ENCODE peak calls at places on chromosome 10, in five cellular contexts. F is AG09309; S is CD8-positive, alpha-beta T cell; V is fibroblast of mammary gland; I is neural progenitor cell. G is an unnamed sample.

GRCh38 chr10:121296856-121297255 is 301.4 kb downstream of the FGFR2 start:
- DNase-seq in S (no peak), V (no peak), F (no peak), I (no peak), G (no peak)

GRCh38 chr10:83917519-83918506 is 221.5 kb upstream of the GHITM start:
- DNase-seq in I (peak; percentile 66), S (no peak), F (no peak), V (no peak), G (no peak)

GRCh38 chr10:12566161-12567115 is 217.1 kb downstream of the CAMK1D start:
- DNase-seq in I (no peak), F (peak; percentile 14), S (no peak), V (peak; percentile 70), G (no peak)

GRCh38 chr10:119871881-119872609 is 598 bp downstream of the MCMBP start:
- DNase-seq in F (no peak), I (peak; percentile 67), S (peak; percentile 40), V (peak; percentile 25), G (no peak)

GRCh38 chr10:10886861-10887539 is 130.7 kb upstream of the CELF2 start:
- DNase-seq in F (no peak), S (no peak), V (no peak), I (no peak), G (no peak)

GRCh38 chr10:83222300-83222699 is 917.0 kb upstream of the GHITM start:
- DNase-seq in S (no peak), F (no peak), V (no peak), I (no peak), G (no peak)

GRCh38 chr10:44306147-44306710 is 78.7 kb downstream of the CXCL12 start:
- DNase-seq in F (peak; percentile 67), I (no peak), S (no peak), V (peak; percentile 82), G (no peak)

GRCh38 chr10:16905304-16905703 is 88.1 kb upstream of the RSU1 start:
- DNase-seq in I (no peak), V (peak; percentile 98), S (no peak), F (peak; percentile 71), G (no peak)

GRCh38 chr10:51911721-51912120 is 212.3 kb upstream of the CSTF2T start:
- DNase-seq in S (no peak), F (no peak), I (no peak), V (no peak), G (no peak)

GRCh38 chr10:6062101-6062771 is at the start of gene IL2RA:
- DNase-seq in S (no peak), F (no peak), V (no peak), I (no peak), G (no peak)

GRCh38 chr10:29950391-29950790 is 109.0 kb downstream of the JCAD start:
- DNase-seq in F (no peak), V (peak; percentile 27), I (no peak), S (no peak), G (no peak)

GRCh38 chr10:118585794-118586193 is 9.7 kb downstream of the PRLHR start:
- DNase-seq in F (no peak), S (no peak), I (no peak), V (peak; percentile 47), G (no peak)

GRCh38 chr10:119301397-119301796 is 94.0 kb downstream of the GRK5 start:
- DNase-seq in S (peak; percentile 57), V (no peak), I (no peak), F (no peak), G (no peak)

GRCh38 chr10:132522521-132523411 is 14.8 kb upstream of the INPP5A start:
- DNase-seq in S (no peak), F (no peak), I (no peak), V (no peak), G (no peak)

GRCh38 chr10:17001961-17002749 is 127.5 kb downstream of the CUBN start:
- DNase-seq in S (no peak), V (peak; percentile 99), I (no peak), F (peak; percentile 96), G (no peak)

GRCh38 chr10:20877986-20878979 is 18.8 kb downstream of the NEBL start:
- DNase-seq in S (no peak), F (no peak), I (no peak), V (peak; percentile 67), G (no peak)

GRCh38 chr10:6279540-6280267 is 77.0 kb downstream of the PFKFB3 start:
- DNase-seq in V (peak; percentile 44), I (peak; percentile 10), F (no peak), S (no peak), G (no peak)

GRCh38 chr10:132418520-132419416 is 21.8 kb downstream of the PWWP2B start:
- DNase-seq in V (no peak), F (no peak), S (no peak), I (peak; percentile 49), G (no peak)

GRCh38 chr10:35448687-35449662 is 112.7 kb downstream of the CCNY start:
- DNase-seq in I (no peak), S (no peak), F (no peak), V (no peak), G (no peak)

GRCh38 chr10:114429581-114430335 is 25.5 kb upstream of the AFAP1L2 start:
- DNase-seq in I (no peak), F (no peak), V (no peak), S (no peak), G (no peak)

GRCh38 chr10:114426476-114426875 is 22.2 kb upstream of the AFAP1L2 start:
- DNase-seq in I (peak; percentile 37), V (no peak), S (no peak), F (no peak), G (no peak)

GRCh38 chr10:114431414-114431767 is 27.1 kb upstream of the AFAP1L2 start:
- DNase-seq in I (no peak), S (no peak), V (no peak), F (no peak), G (no peak)

GRCh38 chr10:114430688-114431413 is 26.5 kb upstream of the AFAP1L2 start:
- DNase-seq in V (no peak), F (no peak), S (no peak), I (no peak), G (no peak)

DNA sequence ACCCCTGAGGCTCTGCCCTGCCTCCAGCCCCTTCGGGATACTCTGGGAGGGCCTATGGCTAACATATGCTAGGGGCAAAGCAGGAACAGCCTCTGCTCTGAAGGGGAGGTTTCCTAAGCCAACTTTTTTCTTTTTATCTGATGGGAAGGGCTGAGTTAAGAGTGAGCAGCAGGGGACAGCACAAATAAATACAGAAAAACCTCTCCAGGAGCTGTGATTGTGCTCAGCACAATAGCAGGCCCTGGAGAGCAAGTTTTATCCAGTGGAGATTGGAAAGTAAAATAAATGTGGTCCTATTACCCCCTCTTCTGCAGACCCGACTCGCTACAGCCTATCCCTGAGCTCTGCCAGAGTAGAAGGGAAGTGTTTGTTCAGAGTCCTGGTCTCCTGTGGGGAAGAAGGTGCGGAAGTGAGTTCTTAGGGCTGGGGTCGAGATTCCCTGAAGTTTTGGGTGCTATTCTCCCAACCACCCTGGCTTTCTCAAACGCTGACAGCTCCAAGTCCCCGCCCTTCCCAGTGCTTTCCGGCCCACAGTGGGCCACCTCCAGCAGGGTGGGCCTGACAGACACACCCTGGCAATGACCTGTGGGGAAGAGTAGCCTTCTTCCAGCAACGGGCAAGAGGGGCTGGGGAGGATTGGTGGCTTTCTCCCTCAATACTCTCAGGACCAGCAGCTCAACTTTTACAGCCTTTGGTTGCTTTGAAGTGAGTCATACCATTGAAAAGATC is 23.0 kb upstream of the AFAP1L2 start:
- DNase-seq in S (no peak), I (peak; percentile 52), V (no peak), F (no peak), G (no peak)
- TF ChIP-seq CTCF in S (no peak), I (peak; percentile 30), V (no peak), F (no peak), G (peak; percentile 34)

GRCh38 chr10:110013615-110014293 is 6.0 kb downstream of the ADD3 start:
- DNase-seq in V (peak; percentile 74), F (no peak), I (no peak), S (no peak), G (no peak)
- TF ChIP-seq CTCF in V (no peak), F (no peak), I (no peak), S (no peak), G (no peak)

GRCh38 chr10:113122947-113123346 is 172.9 kb downstream of the TCF7L2 start:
- DNase-seq in S (no peak), I (no peak), V (no peak), F (no peak), G (no peak)

GRCh38 chr10:113127285-113128283 is 177.5 kb downstream of the TCF7L2 start:
- DNase-seq in V (peak; percentile 45), F (no peak), S (no peak), I (peak; percentile 89), G (no peak)

GRCh38 chr10:113128450-113129105 is 178.5 kb downstream of the TCF7L2 start:
- DNase-seq in F (no peak), I (peak; percentile 45), V (peak; percentile 41), S (no peak), G (peak; percentile 49)

GRCh38 chr10:113129117-113129516 is 179.1 kb downstream of the TCF7L2 start:
- DNase-seq in F (no peak), I (peak; percentile 38), V (no peak), S (no peak), G (peak; percentile 44)

DNA sequence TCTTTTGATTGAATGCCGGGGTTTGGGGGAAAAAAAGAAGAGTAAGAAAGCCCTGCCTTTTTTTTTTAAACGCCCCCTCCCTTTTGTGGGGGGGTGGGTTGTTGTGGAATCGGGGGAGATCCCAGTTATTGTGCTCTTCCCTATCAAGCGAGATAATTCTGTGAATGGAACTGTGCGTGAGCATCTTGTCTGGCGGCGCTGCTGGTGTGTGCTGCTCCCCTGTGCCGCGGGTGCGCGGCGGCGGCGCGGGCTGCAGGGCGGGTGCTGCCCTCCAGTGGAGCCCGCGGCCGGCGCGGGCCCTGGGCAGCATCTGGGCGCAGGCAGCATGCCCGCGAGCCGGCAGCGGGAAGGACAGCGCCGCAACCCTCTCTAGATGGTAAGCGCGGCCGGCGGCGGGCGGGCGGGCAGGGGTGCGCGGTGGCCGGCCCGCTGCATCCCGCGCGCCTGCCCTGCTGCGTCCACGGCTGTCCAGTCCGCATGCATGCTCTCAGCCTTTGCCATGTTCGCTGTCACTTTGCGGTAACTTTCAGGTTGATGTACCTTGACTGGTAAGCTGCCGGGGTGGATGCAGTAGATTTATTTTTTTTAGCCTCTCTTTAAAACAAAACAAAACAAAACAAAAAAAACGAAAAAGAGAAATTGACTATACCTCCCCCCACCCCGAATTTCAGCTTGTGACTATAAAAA is 176.6 kb downstream of the TCF7L2 start:
- DNase-seq in S (peak; percentile 18), F (no peak), V (peak; percentile 74), I (peak; percentile 96), G (peak; percentile 94)
- TF ChIP-seq CTCF in S (peak; percentile 49), F (peak; percentile 32), V (peak; percentile 18), I (peak; percentile 73), G (peak; percentile 88)

GRCh38 chr10:1142596-1142995 is 86.4 kb downstream of the WDR37 start:
- DNase-seq in S (no peak), I (peak; percentile 32), V (no peak), F (no peak), G (peak; percentile 48)
- TF ChIP-seq CTCF in S (peak; percentile 35), I (peak; percentile 53), V (peak; percentile 28), F (peak; percentile 17), G (peak; percentile 37)